ENCODE peak calls at places on chromosomes 12 and 14, in ten cellular contexts. D is SW 1271, A is NCI-H1436, G is iPS-NIHi11, L is Right ventricle myocardium superior, H is WTC11, M is neural crest cell, Z is HFFc6, B is NCI-H1092, S is activated T-helper 1 cell treated with Interleukin-2 at 50 U/mL for 16 hours. C is an unnamed sample.

GRCh38 chr12:92739099-92739498 is 36.3 kb downstream of the PLEKHG7 start:
- DNase-seq in S (no peak), A (no peak), M (no peak), L (no peak), G (no peak), D (no peak), B (no peak), H (no peak), Z (no peak), C (no peak)

GRCh38 chr14:102510616-102511520 is 1.3 kb upstream of the ANKRD9 start:
- DNase-seq in M (peak), B (no peak), S (no peak), A (no peak), G (peak), D (no peak), H (peak), L (peak), Z (no peak), C (no peak)

GRCh38 chr12:111488798-111489197 is 83.1 kb downstream of the SH2B3 start:
- DNase-seq in L (no peak), M (no peak), S (no peak), Z (no peak), D (no peak), G (no peak), A (no peak), B (no peak), H (no peak), C (no peak)

GRCh38 chr14:97851438-97851995 is 1054.3 kb downstream of the VRK1 start:
- DNase-seq in A (peak), L (no peak), M (no peak), Z (no peak), D (no peak), H (no peak), S (no peak), B (peak), G (no peak), C (no peak)

GRCh38 chr12:27143676-27144075 is 61.3 kb upstream of the C12orf71 start:
- DNase-seq in G (no peak), H (no peak), A (no peak), L (no peak), D (no peak), Z (no peak), B (no peak), S (no peak), M (no peak), C (no peak)

GRCh38 chr14:32702571-32702970 is 236.1 kb upstream of the NPAS3 start:
- DNase-seq in L (peak), A (no peak), S (no peak), Z (no peak), D (no peak), G (peak), H (peak), B (no peak), M (peak), C (peak)

GRCh38 chr14:54790092-54790491 is 112.5 kb downstream of the GCH1 start:
- DNase-seq in Z (no peak), D (no peak), M (no peak), B (no peak), S (no peak), G (no peak), H (no peak), L (no peak), A (no peak), C (no peak)

GRCh38 chr14:100764716-100765115 is 38.0 kb downstream of the DLK1 start:
- DNase-seq in M (no peak), A (no peak), L (peak), B (no peak), S (no peak), D (no peak), H (no peak), Z (no peak), G (peak), C (no peak)

GRCh38 chr12:65546528-65546927 is 268.0 kb downstream of the MSRB3 start:
- DNase-seq in M (no peak), A (no peak), B (no peak), D (no peak), H (no peak), L (no peak), G (no peak), S (no peak), Z (no peak), C (no peak)

GRCh38 chr12:54300732-54301427 is at the start of gene NFE2:
- DNase-seq in A (peak), S (no peak), D (no peak), M (peak), B (peak), H (peak), Z (peak), G (peak), L (peak), C (peak)

GRCh38 chr12:77122236-77122635 is 56.9 kb upstream of the E2F7 start:
- DNase-seq in M (no peak), L (no peak), A (no peak), H (no peak), D (peak), B (no peak), S (no peak), G (no peak), Z (peak), C (peak)

GRCh38 chr12:64446295-64446694 is 5.6 kb upstream of the TBK1 start:
- DNase-seq in D (no peak), H (no peak), M (no peak), G (no peak), A (no peak), S (no peak), B (no peak), L (no peak), Z (no peak), C (no peak)

GRCh38 chr12:57898308-57898970 is 42.9 kb upstream of the ATP23 start:
- DNase-seq in L (no peak), M (no peak), A (no peak), S (no peak), D (no peak), B (no peak), G (no peak), Z (no peak), H (no peak), C (no peak)

GRCh38 chr14:41636492-41637392 is 30.1 kb downstream of the LRFN5 start:
- DNase-seq in B (no peak), D (no peak), H (no peak), A (no peak), M (no peak), Z (no peak), L (no peak), S (no peak), G (no peak), C (no peak)

GRCh38 chr12:56993346-56993745 is 13.0 kb downstream of the ZBTB39 start:
- DNase-seq in Z (no peak), H (no peak), B (no peak), A (no peak), D (no peak), L (no peak), M (no peak), G (no peak), S (no peak), C (no peak)

GRCh38 chr14:100979780-100980179 is 76.3 kb upstream of the RTL1 start:
- DNase-seq in B (no peak), H (no peak), D (no peak), L (no peak), G (no peak), S (no peak), Z (peak), M (no peak), A (no peak), C (peak)

C was measured in brain microvascular endothelial cell.